ENCODE peak calls at places on chromosome 5, in five cellular contexts. I is AG20443, U is HT-29, W is H9, E is T-cell. O is an unnamed sample.

GRCh38 chr5:132822650-132823480 is 7.6 kb downstream of the SHROOM1 start:
- DNase-seq in I (no peak), W (peak; percentile 92), E (no peak), U (no peak), O (no peak)

GRCh38 chr5:115069087-115069968 is 100.4 kb downstream of the TRIM36 start:
- DNase-seq in I (peak; percentile 61), W (peak; percentile 64), E (no peak), U (peak; percentile 34), O (peak; percentile 5)

GRCh38 chr5:165029471-165029870 is 1524.1 kb downstream of the MAT2B start:
- DNase-seq in U (peak; percentile 36), W (peak; percentile 47), E (no peak), I (no peak), O (no peak)

GRCh38 chr5:16140944-16141343 is 38.6 kb downstream of the MARCHF11 start:
- DNase-seq in U (no peak), W (no peak), E (no peak), I (no peak), O (no peak)

GRCh38 chr5:127417534-127417933 is 99.9 kb upstream of the PRRC1 start:
- DNase-seq in I (no peak), W (no peak), U (no peak), E (no peak), O (no peak)

GRCh38 chr5:102627311-102627710 is 127.8 kb upstream of the PAM start:
- DNase-seq in E (no peak), U (peak; percentile 18), W (no peak), I (peak; percentile 27), O (no peak)

GRCh38 chr5:39759696-39760095 is 334.9 kb upstream of the DAB2 start:
- DNase-seq in W (no peak), U (no peak), E (no peak), I (no peak), O (no peak)

GRCh38 chr5:82365026-82365425 is 86.9 kb upstream of the RPS23 start:
- DNase-seq in W (no peak), U (no peak), I (no peak), E (no peak), O (no peak)

GRCh38 chr5:138102454-138103320 is 18.9 kb downstream of the WNT8A start:
- DNase-seq in W (no peak), I (no peak), U (no peak), E (no peak), O (no peak)

GRCh38 chr5:81125959-81126358 is 107.2 kb upstream of the CKMT2 start:
- DNase-seq in E (no peak), U (no peak), I (no peak), W (no peak), O (no peak)

GRCh38 chr5:86878250-86878649 is 260.5 kb downstream of the COX7C start:
- DNase-seq in U (no peak), I (no peak), E (no peak), W (no peak), O (no peak)

GRCh38 chr5:2534251-2534650 is 217.2 kb downstream of the IRX2 start:
- DNase-seq in U (no peak), I (no peak), W (no peak), E (no peak), O (no peak)

GRCh38 chr5:42993516-42994284 is 46.4 kb downstream of the ANXA2R start:
- DNase-seq in I (peak; percentile 22), W (peak; percentile 37), U (no peak), E (peak; percentile 56), O (peak; percentile 74)

GRCh38 chr5:111998871-111999270 is 241.9 kb upstream of the NREP start:
- DNase-seq in U (no peak), I (no peak), E (no peak), W (no peak), O (no peak)

GRCh38 chr5:30605693-30606268 is 587.7 kb upstream of the CDH6 start:
- DNase-seq in E (no peak), U (no peak), W (no peak), I (no peak), O (no peak)

GRCh38 chr5:154320690-154321089 is 125.1 kb upstream of the SAP30L start:
- DNase-seq in W (no peak), E (no peak), U (no peak), I (no peak), O (no peak)

GRCh38 chr5:168786142-168786541 is 207.0 kb upstream of the PANK3 start:
- DNase-seq in U (peak; percentile 10), I (peak; percentile 24), W (no peak), E (no peak), O (no peak)

GRCh38 chr5:169781452-169782345 is 144.6 kb downstream of the DOCK2 start:
- DNase-seq in E (no peak), I (no peak), W (no peak), U (no peak), O (no peak)

GRCh38 chr5:177468329-177469058 is 4.9 kb downstream of the DBN1 start:
- DNase-seq in I (peak; percentile 75), E (no peak), U (no peak), W (no peak), O (no peak)

GRCh38 chr5:57832873-57833272 is 350.3 kb upstream of the ACTBL2 start:
- DNase-seq in I (no peak), U (no peak), E (no peak), W (no peak), O (no peak)

GRCh38 chr5:53249529-53249928 is 140.0 kb upstream of the MOCS2 start:
- DNase-seq in I (peak; percentile 90), E (no peak), W (no peak), U (no peak), O (peak; percentile 30)

GRCh38 chr5:118863345-118863744 is 125.0 kb downstream of the DTWD2 start:
- DNase-seq in I (no peak), W (no peak), E (no peak), U (no peak), O (no peak)

GRCh38 chr5:33257807-33258491 is 182.8 kb upstream of the TARS1 start:
- DNase-seq in W (no peak), I (peak; percentile 65), E (no peak), U (no peak), O (peak; percentile 17)

GRCh38 chr5:29148073-29148472 is 2045.4 kb upstream of the CDH6 start:
- DNase-seq in U (no peak), W (no peak), I (no peak), E (no peak), O (no peak)

O was measured in pulmonary artery endothelial cell.